ENCODE peak calls at places on chromosomes 7 and 10, in ten cellular contexts. U is endodermal cell, V is body of pancreas, R is pancreas, O is esophagus squamous epithelium, Y is PC-9, P is cardiac muscle cell, S is heart right ventricle, N is left ventricle myocardium inferior, L is Peyer's patch. C is an unnamed sample. For H3K4me1, the result is how much of the 10 kb centered on the place peaks cover.

GRCh38 chr7:73980206-73980605 is 47.8 kb upstream of the ELN start:
- DNase-seq in U (no peak), V (no peak), R (no peak), O (no peak), Y (no peak), P (no peak), S (no peak), N (no peak), L (no peak), C (no peak)

GRCh38 chr7:135441791-135442190 is 68.1 kb downstream of the CNOT4 start:
- DNase-seq in U (no peak), V (no peak), R (no peak), O (no peak), Y (no peak), P (peak), S (no peak), N (no peak), L (no peak), C (no peak)

GRCh38 chr7:17832820-17833219 is 107.5 kb downstream of the SNX13 start:
- DNase-seq in U (no peak), V (no peak), R (no peak), O (no peak), Y (no peak), P (no peak), S (no peak), N (no peak), L (no peak), C (no peak)

GRCh38 chr10:59079386-59080226 is 96.8 kb upstream of the PHYHIPL start:
- DNase-seq in U (no peak), V (peak), R (peak), O (no peak), Y (no peak), P (no peak), S (no peak), N (no peak), L (no peak), C (no peak)

GRCh38 chr7:151437163-151437553 is 2.8 kb downstream of the CRYGN start:
- DNase-seq in U (no peak), V (no peak), R (no peak), O (no peak), Y (no peak), P (no peak), S (no peak), N (no peak), L (no peak), C (no peak)

GRCh38 chr7:17402628-17403278 is 104.3 kb downstream of the AHR start:
- DNase-seq in U (no peak), V (no peak), R (no peak), O (no peak), Y (no peak), P (no peak), S (no peak), N (no peak), L (no peak), C (peak)

GRCh38 chr7:100490483-100491191 is 6.9 kb downstream of the NYAP1 start:
- DNase-seq in U (no peak), V (no peak), R (no peak), O (no peak), Y (no peak), P (no peak), S (no peak), N (no peak), L (no peak), C (no peak)

GRCh38 chr7:93719546-93719945 is 145.0 kb upstream of the CALCR start:
- DNase-seq in U (no peak), V (no peak), R (no peak), O (no peak), Y (no peak), P (no peak), S (no peak), N (no peak), L (no peak), C (no peak)

GRCh38 chr10:108685863-108686531 is 1237.3 kb downstream of the XPNPEP1 start:
- DNase-seq in U (no peak), V (no peak), R (no peak), O (no peak), Y (no peak), P (no peak), S (no peak), N (no peak), L (no peak), C (no peak)

GRCh38 chr7:76346778-76347177 is 12.0 kb downstream of the YWHAG start:
- DNase-seq in U (no peak), V (no peak), R (no peak), O (no peak), Y (no peak), P (no peak), S (no peak), N (no peak), L (no peak), C (no peak)

GRCh38 chr7:157397751-157398691 is 61.2 kb downstream of the DNAJB6 start:
- DNase-seq in U (peak), V (peak), R (no peak), O (no peak), Y (no peak), P (peak), S (peak), N (peak), L (no peak), C (no peak)
- H3K4me1 ChIP-seq in U (under half), V (under half), R (under half), O (under half), Y (under half), P (under half), S (under half), N (half or more), L (under half), C (under half)

GRCh38 chr10:126595160-126595559 is 75.3 kb downstream of the C10orf90 start:
- DNase-seq in U (no peak), V (no peak), R (no peak), O (no peak), Y (no peak), P (no peak), S (no peak), N (no peak), L (no peak), C (no peak)

GRCh38 chr10:126599949-126600627 is 70.4 kb downstream of the C10orf90 start:
- DNase-seq in U (no peak), V (no peak), R (no peak), O (no peak), Y (no peak), P (no peak), S (no peak), N (no peak), L (no peak), C (no peak)

GRCh38 chr10:126597206-126597605 is 73.3 kb downstream of the C10orf90 start:
- DNase-seq in U (no peak), V (no peak), R (no peak), O (no peak), Y (no peak), P (no peak), S (no peak), N (no peak), L (no peak), C (no peak)

GRCh38 chr10:126596472-126597016 is 73.9 kb downstream of the C10orf90 start:
- DNase-seq in U (no peak), V (no peak), R (no peak), O (no peak), Y (no peak), P (no peak), S (no peak), N (no peak), L (no peak), C (no peak)

GRCh38 chr10:126598009-126598408 is 72.5 kb downstream of the C10orf90 start:
- DNase-seq in U (peak), V (peak), R (peak), O (no peak), Y (peak), P (peak), S (no peak), N (no peak), L (no peak), C (no peak)
- TF ChIP-seq CTCF in U (peak), V (peak), R (peak), O (no peak), Y (peak), P (peak), S (no peak), N (peak), L (no peak), C (peak)

DNA sequence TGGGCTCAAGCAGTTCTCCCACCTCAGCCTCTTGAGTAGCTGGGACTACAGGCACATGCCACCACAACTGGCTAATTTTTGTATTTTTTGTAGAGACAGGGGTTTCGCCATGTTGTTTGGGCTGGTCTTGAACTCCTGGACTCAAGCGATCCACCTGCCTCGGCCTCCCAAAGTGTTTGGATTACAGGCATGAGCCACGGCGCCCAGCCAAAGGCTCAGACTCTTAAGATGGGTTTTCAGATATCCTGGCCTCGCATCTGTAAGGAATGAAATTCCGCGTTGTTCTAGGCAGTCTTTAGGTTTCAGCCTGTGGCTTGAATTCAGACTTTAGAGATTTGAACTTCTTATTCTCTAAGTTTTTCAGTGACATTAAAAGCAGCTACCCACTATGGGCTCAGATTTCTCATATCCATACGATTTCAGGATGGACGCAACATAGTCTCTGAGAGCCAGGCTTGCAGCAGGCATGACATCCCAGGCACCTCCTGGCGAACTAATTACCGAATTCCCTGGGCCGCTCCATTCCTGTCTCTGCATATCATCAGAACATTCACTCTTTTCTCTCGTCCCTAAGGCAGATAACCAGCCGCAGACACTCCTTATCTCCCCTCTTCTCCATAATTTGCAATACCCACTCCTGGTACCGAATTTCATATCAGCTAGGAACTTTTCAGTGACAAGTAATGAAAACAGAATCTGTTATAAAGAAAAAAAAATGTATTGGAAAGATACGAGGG is 29.7 kb downstream of the IL15RA start:
- DNase-seq in U (no peak), V (no peak), R (no peak), O (no peak), Y (no peak), P (no peak), S (no peak), N (no peak), L (no peak), C (no peak)
- H3K4me1 ChIP-seq in U (under half), V (under half), R (under half), O (under half), Y (under half), P (under half), S (under half), N (half or more), L (under half), C (under half)

GRCh38 chr10:14200645-14201534 is 129.8 kb downstream of the FRMD4A start:
- DNase-seq in U (peak), V (peak), R (peak), O (no peak), Y (peak), P (no peak), S (no peak), N (no peak), L (no peak), C (no peak)
- TF ChIP-seq CTCF in U (peak), V (no peak), R (no peak), O (no peak), Y (peak), P (peak), S (no peak), N (no peak), L (no peak), C (peak)

DNA sequence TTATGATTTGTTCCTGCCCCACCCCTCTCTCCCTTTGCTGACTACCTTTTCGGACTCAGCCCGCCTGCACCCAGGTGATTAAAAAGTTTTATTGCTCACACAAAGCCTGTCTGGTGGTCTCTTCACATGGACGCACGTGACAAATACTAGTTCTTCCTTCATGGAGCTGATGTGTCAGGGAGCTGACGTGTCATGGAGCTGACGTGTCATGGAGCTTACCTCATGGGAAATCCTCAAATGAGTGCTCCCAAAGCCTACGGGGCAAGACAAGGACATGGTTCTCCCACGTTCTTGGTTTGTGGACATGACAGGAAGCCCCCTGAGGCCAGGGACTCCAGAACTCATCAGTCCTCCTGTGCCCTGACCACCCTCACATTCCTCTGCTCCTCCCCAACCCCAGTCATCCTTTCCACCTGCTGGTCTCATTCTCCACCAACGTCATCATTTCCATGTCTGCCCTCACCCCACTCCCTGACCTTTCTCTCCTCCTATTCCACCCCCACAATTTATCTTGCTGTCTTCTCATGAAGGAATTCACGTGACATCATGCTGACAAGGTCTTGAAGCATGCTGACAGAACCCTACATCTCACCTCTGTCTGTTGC is 261.3 kb downstream of the TCERG1L start:
- DNase-seq in U (no peak), V (no peak), R (no peak), O (no peak), Y (no peak), P (no peak), S (no peak), N (no peak), L (no peak), C (no peak)
- H3K4me1 ChIP-seq in U (under half), V (under half), R (under half), O (under half), Y (under half), P (under half), S (under half), N (under half), L (under half), C (under half)

C was measured in right lobe of liver.